ENCODE peak calls at places on chromosomes 1 and 21, in seven cellular contexts. M, P, S, W, U, X and R are unnamed samples.

GRCh38 chr1:68594851-68595250 is 98.0 kb upstream of the DEPDC1 start:
- DNase-seq in U (no peak), X (no peak), W (no peak), M (no peak), P (peak), S (no peak), R (no peak)

GRCh38 chr1:170929835-170930554 is 5.3 kb upstream of the MROH9 start:
- DNase-seq in M (peak), X (no peak), U (no peak), P (peak), W (peak), S (peak), R (peak)

GRCh38 chr21:43921602-43921978 is 56.6 kb downstream of the AGPAT3 start:
- DNase-seq in W (no peak), X (no peak), U (no peak), S (no peak), M (no peak), P (no peak), R (no peak)

GRCh38 chr21:43306911-43307676 is 119.8 kb downstream of the SIK1 start:
- DNase-seq in P (peak), S (peak), W (peak), X (peak), M (peak), U (peak), R (peak)

GRCh38 chr1:31807273-31808048 is 8.4 kb downstream of the SPOCD1 start:
- DNase-seq in W (no peak), P (no peak), U (no peak), X (no peak), M (no peak), S (no peak), R (no peak)

GRCh38 chr1:36874271-36875017 is 159.9 kb downstream of the GRIK3 start:
- DNase-seq in S (no peak), W (no peak), U (no peak), X (no peak), M (no peak), P (no peak), R (no peak)

GRCh38 chr1:212525479-212526110 is 83.0 kb upstream of the ATF3 start:
- DNase-seq in X (no peak), W (no peak), M (peak), U (no peak), P (peak), S (no peak), R (no peak)

GRCh38 chr21:33231526-33231925 is 1.8 kb downstream of the IFNAR2 start:
- DNase-seq in M (no peak), S (no peak), U (no peak), P (no peak), W (no peak), X (no peak), R (no peak)

GRCh38 chr1:224054611-224055010 is 59.3 kb upstream of the FBXO28 start:
- DNase-seq in S (no peak), U (no peak), W (no peak), M (peak), P (peak), X (no peak), R (no peak)

GRCh38 chr1:36885537-36886441 is 148.5 kb downstream of the GRIK3 start:
- DNase-seq in M (no peak), X (no peak), S (no peak), U (no peak), P (no peak), W (no peak), R (no peak)

GRCh38 chr1:182217967-182218366 is 156.5 kb upstream of the ZNF648 start:
- DNase-seq in P (peak), M (no peak), U (no peak), S (no peak), W (no peak), X (no peak), R (no peak)

GRCh38 chr1:183635112-183635605 is 424 bp downstream of the ARPC5 start:
- DNase-seq in U (peak), M (no peak), P (peak), X (peak), S (peak), W (peak), R (no peak)

GRCh38 chr1:40315795-40316594 is 1.1 kb downstream of the COL9A2 start:
- DNase-seq in S (no peak), M (peak), P (peak), X (no peak), W (no peak), U (no peak), R (peak)

GRCh38 chr1:38991638-38992449 is 768 bp downstream of the AKIRIN1 start:
- DNase-seq in U (peak), X (peak), M (peak), S (no peak), W (peak), P (peak), R (peak)

GRCh38 chr1:23581219-23581618 is 21.9 kb upstream of the ID3 start:
- DNase-seq in S (no peak), P (no peak), W (no peak), U (peak), X (peak), M (peak), R (peak)

GRCh38 chr1:235468970-235469369 is 35.3 kb downstream of the B3GALNT2 start:
- DNase-seq in X (no peak), U (no peak), M (peak), S (no peak), P (peak), W (no peak), R (peak)

GRCh38 chr1:17347769-17348592 is 24.0 kb upstream of the PADI6 start:
- DNase-seq in U (no peak), W (no peak), X (no peak), M (peak), P (peak), S (no peak), R (no peak)

GRCh38 chr21:32641715-32642698 is 29.8 kb upstream of the CFAP298 start:
- DNase-seq in W (no peak), P (no peak), U (no peak), M (no peak), X (no peak), S (no peak), R (no peak)

GRCh38 chr1:17304155-17304826 is 3.7 kb upstream of the PADI4 start:
- DNase-seq in P (peak), S (no peak), X (no peak), U (no peak), M (peak), W (no peak), R (peak)

GRCh38 chr1:226404904-226405222 is 3.0 kb downstream of the PARP1 start:
- DNase-seq in X (no peak), W (no peak), P (no peak), U (no peak), S (no peak), M (no peak), R (no peak)

GRCh38 chr1:205285391-205286101 is 36.0 kb downstream of the NUAK2 start:
- DNase-seq in S (peak), U (no peak), M (peak), W (peak), X (no peak), P (peak), R (peak)

GRCh38 chr1:23963617-23964234 is 4.1 kb downstream of the PNRC2 start:
- DNase-seq in S (no peak), P (no peak), X (no peak), U (no peak), W (no peak), M (no peak), R (no peak)

GRCh38 chr1:68361511-68361910 is 88.2 kb downstream of the RPE65 start:
- DNase-seq in M (no peak), U (no peak), P (no peak), W (no peak), S (no peak), X (no peak), R (no peak)

GRCh38 chr1:37393173-37393572 is 81.2 kb upstream of the ZC3H12A start:
- DNase-seq in M (no peak), U (no peak), X (no peak), P (no peak), W (no peak), S (no peak), R (no peak)

GRCh38 chr1:41901551-41901950 is 17.2 kb downstream of the HIVEP3 start:
- DNase-seq in M (peak), P (no peak), W (no peak), U (no peak), S (no peak), X (no peak), R (no peak)

GRCh38 chr1:61449410-61449809 is 275.5 kb downstream of the TM2D1 start:
- DNase-seq in S (no peak), W (no peak), M (no peak), X (peak), P (no peak), U (no peak), R (no peak)

GRCh38 chr1:119966681-119967080 is 70.4 kb upstream of the ADAM30 start:
- DNase-seq in X (no peak), W (no peak), M (no peak), U (no peak), P (no peak), S (no peak), R (no peak)

GRCh38 chr1:19033926-19034680 is 77.6 kb upstream of the IFFO2 start:
- DNase-seq in M (no peak), X (no peak), S (no peak), W (peak), P (peak), U (no peak), R (no peak)

GRCh38 chr1:94027735-94028515 is 93.0 kb downstream of the ABCA4 start:
- DNase-seq in W (no peak), X (no peak), M (no peak), U (no peak), S (no peak), P (no peak), R (no peak)

GRCh38 chr1:62076286-62076685 is 118.4 kb upstream of the L1TD1 start:
- DNase-seq in W (no peak), P (peak), M (peak), U (no peak), X (no peak), S (no peak), R (peak)

GRCh38 chr1:114750780-114751179 is 7.0 kb downstream of the CSDE1 start:
- DNase-seq in W (no peak), U (no peak), S (no peak), X (peak), P (no peak), M (no peak), R (peak)

GRCh38 chr1:46769028-46769740 is 29.7 kb upstream of the CYP4B1 start:
- DNase-seq in M (no peak), X (no peak), P (no peak), W (no peak), U (no peak), S (no peak), R (no peak)

GRCh38 chr1:2073382-2074230 is 23.4 kb downstream of the PRKCZ start:
- DNase-seq in U (no peak), X (no peak), P (peak), M (no peak), S (no peak), W (no peak), R (peak)
- H3K4me3 ChIP-seq in U (no peak), X (no peak), P (peak), M (peak), S (no peak), W (peak), R (no peak)

GRCh38 chr1:227886503-227886961 is 61.2 kb downstream of the WNT9A start:
- DNase-seq in S (no peak), P (no peak), W (peak), U (no peak), X (peak), M (no peak), R (peak)
- H3K4me3 ChIP-seq in S (no peak), P (peak), W (peak), U (peak), X (peak), M (no peak), R (peak)

GRCh38 chr1:207024202-207025143 is 8.1 kb downstream of the C1orf116 start:
- DNase-seq in P (no peak), M (no peak), S (no peak), W (no peak), X (no peak), U (no peak), R (no peak)

GRCh38 chr1:207025144-207025880 is 7.2 kb downstream of the C1orf116 start:
- DNase-seq in S (no peak), M (peak), W (no peak), P (peak), X (no peak), U (no peak), R (no peak)

GRCh38 chr1:207027921-207028320 is 4.6 kb downstream of the C1orf116 start:
- DNase-seq in M (no peak), S (no peak), W (no peak), X (no peak), P (no peak), U (no peak), R (no peak)

GRCh38 chr1:207027221-207027777 is 5.3 kb downstream of the C1orf116 start:
- DNase-seq in U (no peak), W (peak), X (no peak), M (no peak), P (peak), S (no peak), R (no peak)

GRCh38 chr1:207026177-207026576 is 6.4 kb downstream of the C1orf116 start:
- DNase-seq in S (no peak), M (no peak), P (peak), U (no peak), X (no peak), W (peak), R (no peak)
- H3K4me3 ChIP-seq in S (no peak), M (no peak), P (peak), U (no peak), X (no peak), W (no peak), R (no peak)

DNA sequence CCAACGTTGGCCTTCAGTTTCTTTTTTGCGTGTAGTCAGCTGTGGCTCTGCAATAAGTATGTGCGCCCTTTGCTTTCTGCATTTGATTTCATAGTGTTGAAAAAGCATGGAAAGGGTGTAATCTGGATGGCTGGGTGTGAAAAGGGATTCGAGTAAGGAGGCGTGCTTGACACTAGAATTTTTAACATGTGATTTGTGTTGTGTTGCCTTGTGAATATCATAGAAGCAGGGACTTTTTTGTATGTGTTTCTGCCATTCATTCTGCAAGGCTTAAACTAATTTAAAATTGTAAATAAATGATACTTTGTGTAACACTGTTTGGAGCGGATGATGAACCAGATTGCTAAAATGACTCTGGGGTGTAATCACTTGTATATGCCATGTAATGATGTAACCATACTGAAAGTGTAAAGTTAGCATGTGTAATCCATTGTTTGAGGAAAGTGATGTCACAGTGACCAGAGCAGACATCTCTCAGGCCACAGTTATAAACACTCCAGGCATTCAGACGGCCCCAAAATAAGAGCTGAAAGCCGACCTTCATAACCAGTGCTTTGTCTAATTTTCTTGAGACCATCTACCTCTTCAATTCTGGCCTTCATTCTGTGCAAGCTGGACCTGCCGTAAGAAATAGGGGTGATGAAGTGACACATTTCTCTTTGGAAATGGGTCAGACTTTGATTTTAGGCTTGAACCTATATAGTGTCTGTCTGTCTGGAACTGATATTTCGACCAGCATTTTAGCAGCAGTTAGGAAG is 616 bp downstream of the SH3BGR start:
- DNase-seq in M (peak), S (no peak), X (no peak), P (peak), W (no peak), U (no peak), R (peak)
- H3K4me3 ChIP-seq in M (peak), S (no peak), X (peak), P (no peak), W (peak), U (peak), R (peak)

GRCh38 chr1:160763993-160764392 is 24.9 kb downstream of the SLAMF7 start:
- DNase-seq in S (no peak), U (no peak), M (no peak), X (no peak), W (no peak), P (no peak), R (no peak)

GRCh38 chr1:160761886-160762285 is 22.8 kb downstream of the SLAMF7 start:
- DNase-seq in P (peak), X (no peak), S (no peak), M (no peak), U (no peak), W (no peak), R (no peak)

GRCh38 chr1:160773088-160773487 is 22.9 kb upstream of the LY9 start:
- DNase-seq in W (no peak), S (no peak), P (no peak), M (no peak), U (no peak), X (no peak), R (no peak)

GRCh38 chr1:160768295-160768657 is 27.7 kb upstream of the LY9 start:
- DNase-seq in M (peak), P (peak), X (no peak), U (no peak), W (no peak), S (peak), R (peak)

DNA sequence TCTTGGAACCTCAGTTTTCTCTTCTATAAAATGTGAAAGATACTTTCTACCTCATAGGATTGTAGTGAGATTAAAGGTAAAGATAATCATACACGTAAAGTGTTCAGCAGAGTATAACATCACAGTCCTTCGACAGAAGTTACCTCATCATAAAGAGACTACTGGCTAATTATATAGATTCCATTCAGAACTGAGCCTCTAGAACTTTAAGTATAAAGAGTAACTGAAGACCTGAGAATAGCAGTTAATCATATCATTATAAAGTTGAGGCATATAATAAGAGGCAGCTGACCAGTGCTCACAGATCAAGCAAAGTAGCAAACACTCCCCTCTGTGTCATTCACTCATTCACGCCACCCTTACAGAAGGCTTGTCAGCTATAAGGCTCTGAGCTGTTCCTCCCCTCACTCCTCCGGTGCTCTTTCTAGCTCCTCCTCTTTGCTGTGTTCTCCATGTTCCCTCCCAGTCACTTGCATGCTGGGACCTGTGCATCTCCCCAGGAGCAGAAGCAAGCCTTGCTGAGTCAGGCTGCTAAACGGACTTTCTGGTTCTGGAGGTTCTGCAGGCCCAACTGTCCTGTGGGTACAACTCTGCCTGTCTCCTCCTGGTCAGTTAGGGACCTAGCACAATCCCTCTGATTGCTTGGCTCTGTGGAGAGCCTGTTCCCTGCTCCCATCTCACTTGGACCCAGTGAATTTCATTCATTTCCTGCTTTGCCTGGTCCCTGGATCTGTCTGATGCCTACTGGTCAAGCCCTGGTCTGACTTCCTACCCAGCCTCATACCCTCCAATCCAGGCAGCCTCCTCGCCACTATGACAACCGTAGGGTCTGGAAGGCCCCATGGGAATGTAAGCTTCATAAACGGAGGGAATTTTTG is 28.3 kb upstream of the LY9 start:
- DNase-seq in S (peak), U (no peak), W (no peak), P (no peak), X (no peak), M (no peak), R (peak)
- H3K4me3 ChIP-seq in S (peak), U (no peak), W (no peak), P (no peak), X (no peak), M (no peak), R (no peak)